ENCODE peak calls at places on chromosomes 13 and 19, in ten cellular contexts. K is Calu3; L is IMR-90; B is nephron progenitor cell; S is stimulated activated CD8-positive, alpha-beta memory T cell treated with anti-CD3 and anti-CD28 coated beads, Interleukin-15, amount 100 ng/mL, for 4 hours; O is GM12864; C is CD4-positive, alpha-beta T cell; E is iPS DF 19.7; J is lung; V is colonic mucosa. X is an unnamed sample.

GRCh38 chr19:16828990-16829821 is at the start of gene SIN3B:
- DNase-seq in K (peak; percentile 80), L (peak; percentile 82), B (peak; percentile 87), S (peak; percentile 72), O (peak; percentile 47), C (peak; percentile 86), E (peak; percentile 25), J (peak; percentile 87), V (peak; percentile 89), X (peak; percentile 86)

GRCh38 chr19:11736696-11737095 is 2.0 kb downstream of the ZNF823 start:
- DNase-seq in K (no peak), L (peak; percentile 33), B (no peak), S (no peak), O (no peak), C (no peak), E (no peak), J (peak; percentile 28), V (peak; percentile 31), X (no peak)

GRCh38 chr13:100668408-100668807 is 6.2 kb downstream of the TMTC4 start:
- DNase-seq in K (no peak), L (peak; percentile 17), B (no peak), S (no peak), O (no peak), C (no peak), E (no peak), J (no peak), V (no peak), X (no peak)

GRCh38 chr13:34076943-34077703 is 259.2 kb downstream of the RFC3 start:
- DNase-seq in K (no peak), L (peak; percentile 1), B (no peak), S (no peak), O (no peak), C (no peak), E (no peak), J (no peak), V (no peak), X (peak; percentile 3)

GRCh38 chr19:17496337-17496997 is 15.0 kb upstream of the PGLS start:
- DNase-seq in K (peak; percentile 75), L (peak; percentile 52), B (peak; percentile 77), S (peak; percentile 47), O (peak; percentile 61), C (peak; percentile 74), E (no peak), J (peak; percentile 80), V (peak; percentile 82), X (peak; percentile 78)

GRCh38 chr19:17435218-17435617 is 13.2 kb downstream of the TMEM221 start:
- DNase-seq in K (no peak), L (no peak), B (no peak), S (no peak), O (no peak), C (no peak), E (no peak), J (no peak), V (no peak), X (no peak)

GRCh38 chr13:101917475-101917810 is 465.0 kb downstream of the ITGBL1 start:
- DNase-seq in K (no peak), L (no peak), B (no peak), S (no peak), O (no peak), C (no peak), E (no peak), J (no peak), V (no peak), X (no peak)

GRCh38 chr19:4414144-4414799 is 11.8 kb downstream of the CHAF1A start:
- DNase-seq in K (no peak), L (peak; percentile 55), B (no peak), S (no peak), O (no peak), C (no peak), E (no peak), J (no peak), V (no peak), X (no peak)

GRCh38 chr13:54989418-54989817 is 1960.8 kb downstream of the OLFM4 start:
- DNase-seq in K (no peak), L (no peak), B (no peak), S (no peak), O (no peak), C (no peak), E (no peak), J (no peak), V (no peak), X (no peak)

GRCh38 chr13:97977376-97977705 is 23.9 kb downstream of the IPO5 start:
- DNase-seq in K (no peak), L (no peak), B (no peak), S (no peak), O (no peak), C (no peak), E (no peak), J (no peak), V (no peak), X (peak; percentile 19)

GRCh38 chr19:40231544-40232424 is 5.3 kb upstream of the CCNP start:
- DNase-seq in K (peak; percentile 40), L (no peak), B (peak; percentile 50), S (no peak), O (no peak), C (no peak), E (no peak), J (no peak), V (no peak), X (no peak)

GRCh38 chr13:44191504-44192171 is 182.0 kb upstream of the SERP2 start:
- DNase-seq in K (peak; percentile 33), L (peak; percentile 70), B (peak; percentile 10), S (no peak), O (no peak), C (peak; percentile 3), E (peak; percentile 40), J (peak; percentile 69), V (peak; percentile 54), X (peak; percentile 46)

GRCh38 chr13:87527036-87527435 is 144.1 kb upstream of the SLITRK5 start:
- DNase-seq in K (no peak), L (no peak), B (no peak), S (no peak), O (no peak), C (no peak), E (no peak), J (no peak), V (no peak), X (no peak)

GRCh38 chr13:82206241-82206640 is 1676.0 kb downstream of the SLITRK1 start:
- DNase-seq in K (no peak), L (no peak), B (no peak), S (no peak), O (no peak), C (no peak), E (no peak), J (no peak), V (no peak), X (no peak)

GRCh38 chr13:94726425-94726824 is 14.1 kb upstream of the SOX21 start:
- DNase-seq in K (no peak), L (no peak), B (no peak), S (no peak), O (no peak), C (no peak), E (no peak), J (no peak), V (no peak), X (no peak)

GRCh38 chr13:66660013-66660804 is 569.9 kb downstream of the PCDH9 start:
- DNase-seq in K (no peak), L (peak; percentile 75), B (no peak), S (no peak), O (no peak), C (no peak), E (no peak), J (no peak), V (no peak), X (peak; percentile 54)

GRCh38 chr19:18390075-18390909 is 4.3 kb downstream of the GDF15 start:
- DNase-seq in K (no peak), L (no peak), B (no peak), S (no peak), O (no peak), C (no peak), E (no peak), J (no peak), V (no peak), X (peak; percentile 73)

GRCh38 chr19:35279374-35279773 is 3.0 kb upstream of the HAMP start:
- DNase-seq in K (no peak), L (no peak), B (no peak), S (no peak), O (no peak), C (no peak), E (no peak), J (no peak), V (no peak), X (no peak)

GRCh38 chr19:2216361-2217225 is 19.5 kb downstream of the PLEKHJ1 start:
- DNase-seq in K (no peak), L (no peak), B (no peak), S (no peak), O (no peak), C (no peak), E (no peak), J (no peak), V (no peak), X (no peak)

GRCh38 chr13:30685320-30685859 is 50.0 kb upstream of the ALOX5AP start:
- DNase-seq in K (no peak), L (no peak), B (no peak), S (no peak), O (no peak), C (no peak), E (no peak), J (no peak), V (peak; percentile 41), X (no peak)

GRCh38 chr19:49894879-49895565 is 1.7 kb downstream of the IL4I1 start:
- DNase-seq in K (no peak), L (no peak), B (no peak), S (no peak), O (no peak), C (no peak), E (no peak), J (no peak), V (no peak), X (no peak)

GRCh38 chr13:70457474-70457873 is 349.2 kb upstream of the KLHL1 start:
- DNase-seq in K (no peak), L (no peak), B (no peak), S (no peak), O (no peak), C (no peak), E (no peak), J (no peak), V (no peak), X (no peak)

GRCh38 chr13:51057001-51057400 is 54.1 kb downstream of the C13orf42 start:
- DNase-seq in K (no peak), L (no peak), B (no peak), S (no peak), O (no peak), C (no peak), E (no peak), J (no peak), V (no peak), X (no peak)

GRCh38 chr13:26460652-26461051 is 96.8 kb upstream of the WASF3 start:
- DNase-seq in K (no peak), L (peak; percentile 84), B (no peak), S (no peak), O (no peak), C (no peak), E (no peak), J (no peak), V (no peak), X (no peak)

GRCh38 chr19:41936961-41937360 is 8.7 kb upstream of the ERFL start:
- DNase-seq in K (no peak), L (no peak), B (no peak), S (no peak), O (no peak), C (no peak), E (no peak), J (no peak), V (no peak), X (no peak)

GRCh38 chr19:49579947-49580263 is 451 bp downstream of the NOSIP start:
- DNase-seq in K (no peak), L (no peak), B (no peak), S (no peak), O (no peak), C (no peak), E (no peak), J (no peak), V (peak; percentile 29), X (no peak)

GRCh38 chr19:53102186-53102585 is 1.0 kb downstream of the ZNF160 start:
- DNase-seq in K (no peak), L (no peak), B (peak; percentile 25), S (no peak), O (no peak), C (no peak), E (no peak), J (no peak), V (no peak), X (no peak)

GRCh38 chr13:100274942-100275506 is 186.1 kb downstream of the PCCA start:
- DNase-seq in K (no peak), L (peak; percentile 4), B (no peak), S (no peak), O (no peak), C (no peak), E (peak; percentile 12), J (no peak), V (no peak), X (no peak)